ENCODE peak calls at places on chromosome 9, in seven cellular contexts. W is mesendoderm, K is thyroid gland, C is breast epithelium, O is psoas muscle, N is cardiac muscle cell, R is left ventricle myocardium inferior. Q is an unnamed sample. For H3K4me1, the result is how much of the 10 kb centered on the place peaks cover.

GRCh38 chr9:95836072-95836471 is 39.4 kb upstream of the ERCC6L2 start:
- DNase-seq in K (no peak), C (no peak), R (no peak), N (peak), O (no peak), W (no peak), Q (no peak)

GRCh38 chr9:33124716-33125378 is 42.3 kb downstream of the B4GALT1 start:
- DNase-seq in K (no peak), C (no peak), R (no peak), W (no peak), O (no peak), N (no peak), Q (no peak)

GRCh38 chr9:78871452-78872331 is 574.8 kb downstream of the PSAT1 start:
- DNase-seq in N (peak), W (peak), R (no peak), C (no peak), K (no peak), O (no peak), Q (no peak)

GRCh38 chr9:87831159-87831558 is 51.5 kb upstream of the SPATA31E1 start:
- DNase-seq in C (no peak), K (no peak), R (no peak), O (no peak), W (no peak), N (no peak), Q (no peak)

GRCh38 chr9:70411141-70411929 is 3.1 kb downstream of the KLF9 start:
- DNase-seq in K (peak), C (no peak), R (peak), N (peak), O (peak), W (no peak), Q (peak)

GRCh38 chr9:134296301-134297081 is 29.8 kb upstream of the RXRA start:
- DNase-seq in N (no peak), C (no peak), K (no peak), W (no peak), R (peak), O (peak), Q (no peak)

GRCh38 chr9:107883496-107884120 is 394.0 kb upstream of the KLF4 start:
- DNase-seq in C (no peak), N (no peak), R (no peak), W (no peak), K (peak), O (no peak), Q (no peak)

GRCh38 chr9:33198163-33198562 is 31.0 kb upstream of the B4GALT1 start:
- DNase-seq in W (no peak), N (peak), C (no peak), K (no peak), R (peak), O (peak), Q (no peak)

GRCh38 chr9:72856985-72857631 is 95.7 kb downstream of the ALDH1A1 start:
- DNase-seq in O (no peak), C (no peak), N (peak), R (no peak), W (peak), K (peak), Q (no peak)

GRCh38 chr9:88645869-88646204 is 110.9 kb downstream of the NXNL2 start:
- DNase-seq in N (no peak), O (no peak), K (no peak), W (no peak), C (no peak), R (no peak), Q (no peak)

GRCh38 chr9:72274916-72275315 is 90.1 kb downstream of the ZFAND5 start:
- DNase-seq in N (no peak), W (no peak), R (no peak), O (no peak), K (no peak), C (no peak), Q (no peak)

GRCh38 chr9:676780-677458 is 164.6 kb upstream of the DMRT1 start:
- DNase-seq in N (no peak), W (no peak), C (no peak), O (no peak), K (no peak), R (no peak), Q (no peak)

GRCh38 chr9:76585487-76586459 is 126.8 kb downstream of the GCNT1 start:
- DNase-seq in O (no peak), K (no peak), N (no peak), R (no peak), C (no peak), W (no peak), Q (no peak)

GRCh38 chr9:85079374-85079773 is 409.8 kb downstream of the NTRK2 start:
- DNase-seq in W (peak), O (no peak), K (no peak), N (no peak), R (no peak), C (no peak), Q (no peak)

GRCh38 chr9:126532019-126532462 is 81.7 kb upstream of the LMX1B start:
- DNase-seq in R (peak), C (no peak), W (no peak), N (peak), O (no peak), K (no peak), Q (peak)

GRCh38 chr9:88831783-88832407 is 159.4 kb upstream of the S1PR3 start:
- DNase-seq in W (peak), O (no peak), N (no peak), R (no peak), C (no peak), K (no peak), Q (no peak)

GRCh38 chr9:132557768-132558167 is 24.6 kb upstream of the BARHL1 start:
- DNase-seq in W (no peak), O (no peak), C (no peak), R (no peak), N (no peak), K (no peak), Q (no peak)

GRCh38 chr9:13804532-13804931 is 509.4 kb downstream of the NFIB start:
- DNase-seq in N (peak), C (no peak), W (no peak), O (no peak), R (no peak), K (no peak), Q (no peak)

GRCh38 chr9:79687131-79687447 is 115.3 kb downstream of the TLE4 start:
- DNase-seq in R (no peak), N (no peak), O (no peak), K (no peak), W (no peak), C (no peak), Q (no peak)

GRCh38 chr9:122315534-122315933 is 50.9 kb downstream of the MRRF start:
- DNase-seq in K (no peak), O (no peak), N (no peak), C (no peak), R (no peak), W (peak), Q (no peak)

GRCh38 chr9:122332643-122333042 is 38.2 kb upstream of the PTGS1 start:
- DNase-seq in N (no peak), O (no peak), C (no peak), W (no peak), K (no peak), R (no peak), Q (no peak)

GRCh38 chr9:20041717-20042116 is 252.9 kb upstream of the SLC24A2 start:
- DNase-seq in C (no peak), K (peak), W (peak), O (no peak), R (no peak), N (no peak), Q (no peak)

GRCh38 chr9:26169684-26170083 is 491.4 kb upstream of the TUSC1 start:
- DNase-seq in K (no peak), O (no peak), N (no peak), W (peak), R (no peak), C (no peak), Q (no peak)

GRCh38 chr9:34125681-34126206 is 754 bp downstream of the DCAF12 start:
- DNase-seq in O (no peak), W (peak), K (no peak), C (no peak), R (no peak), N (peak), Q (no peak)

GRCh38 chr9:2916382-2916985 is 72.6 kb upstream of the PUM3 start:
- DNase-seq in C (no peak), O (no peak), R (no peak), N (no peak), K (no peak), W (peak), Q (no peak)

GRCh38 chr9:91193658-91194391 is 167.9 kb downstream of the AUH start:
- DNase-seq in O (peak), R (peak), N (peak), K (peak), W (peak), C (peak), Q (peak)

GRCh38 chr9:68577778-68578591 is 37.3 kb upstream of the TMEM252 start:
- DNase-seq in C (no peak), R (no peak), W (no peak), O (no peak), K (no peak), N (no peak), Q (no peak)

GRCh38 chr9:131732636-131733340 is 7.1 kb downstream of the RAPGEF1 start:
- DNase-seq in W (no peak), K (no peak), O (no peak), R (no peak), N (no peak), C (no peak), Q (no peak)

GRCh38 chr9:81599837-81600236 is 89.5 kb downstream of the TLE1 start:
- DNase-seq in N (no peak), K (no peak), W (no peak), O (no peak), C (no peak), R (no peak), Q (no peak)

GRCh38 chr9:125189011-125189360 is 617 bp downstream of the PPP6C start:
- DNase-seq in O (peak), K (peak), W (no peak), N (no peak), C (no peak), R (peak), Q (no peak)

GRCh38 chr9:124353811-124354274 is 61.4 kb downstream of the PSMB7 start:
- DNase-seq in N (peak), C (no peak), K (no peak), R (no peak), O (no peak), W (no peak), Q (no peak)

GRCh38 chr9:35553670-35554543 is 51.2 kb upstream of the TESK1 start:
- DNase-seq in N (peak), C (no peak), K (peak), O (peak), W (peak), R (peak), Q (no peak)

GRCh38 chr9:88782931-88783451 is 208.3 kb upstream of the S1PR3 start:
- DNase-seq in O (no peak), C (no peak), N (no peak), R (no peak), K (no peak), W (no peak), Q (no peak)

GRCh38 chr9:125919565-125919964 is 172.4 kb downstream of the PBX3 start:
- DNase-seq in O (no peak), K (no peak), N (no peak), W (no peak), R (no peak), C (no peak), Q (no peak)

GRCh38 chr9:8867148-8867547 is 1067.6 kb upstream of the DMAC1 start:
- DNase-seq in R (no peak), K (no peak), W (no peak), C (no peak), N (no peak), O (no peak), Q (no peak)

GRCh38 chr9:78828521-78828920 is 531.6 kb downstream of the PSAT1 start:
- DNase-seq in C (no peak), W (no peak), R (no peak), N (no peak), K (no peak), O (no peak), Q (no peak)

GRCh38 chr9:69180670-69181069 is 6.6 kb downstream of the TJP2 start:
- DNase-seq in N (peak), W (peak), K (no peak), C (no peak), R (no peak), O (no peak), Q (no peak)

DNA sequence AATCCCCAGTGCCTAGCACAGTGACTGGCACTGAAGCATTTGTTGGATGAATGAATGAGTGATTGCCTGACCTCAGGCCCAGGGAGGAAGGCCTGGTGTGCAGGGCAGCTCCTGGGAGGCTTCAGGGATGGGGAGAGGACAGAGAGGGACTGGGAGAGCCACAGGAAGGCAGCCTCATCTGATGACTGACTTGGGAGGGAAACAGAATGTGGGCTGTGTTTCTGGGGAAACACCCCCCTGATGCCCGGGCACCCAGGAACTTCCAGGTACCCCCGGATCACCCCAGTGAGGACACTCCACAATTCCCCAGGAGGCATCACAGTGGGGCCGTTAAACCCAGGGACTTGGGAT is 133.6 kb downstream of the C9orf50 start:
- DNase-seq in K (no peak), W (no peak), R (no peak), C (no peak), N (no peak), O (no peak), Q (no peak)
- H3K4me1 ChIP-seq in K (half or more), W (under half), R (half or more), C (under half), N (under half), O (under half), Q (half or more)

GRCh38 chr9:137028013-137028280 is at the start of gene ABCA2:
- DNase-seq in N (peak), C (no peak), O (no peak), W (no peak), K (no peak), R (no peak), Q (no peak)

GRCh38 chr9:137025120-137025966 is 2.7 kb downstream of the ABCA2 start:
- DNase-seq in N (no peak), O (no peak), W (no peak), R (no peak), K (peak), C (no peak), Q (no peak)

GRCh38 chr9:137027369-137028012 is 546 bp downstream of the ABCA2 start:
- DNase-seq in R (no peak), O (no peak), W (no peak), C (no peak), K (peak), N (no peak), Q (no peak)

GRCh38 chr9:137026384-137026783 is 1.7 kb downstream of the ABCA2 start:
- DNase-seq in K (no peak), W (no peak), R (no peak), O (no peak), N (no peak), C (no peak), Q (no peak)

GRCh38 chr9:137026828-137027227 is 1.2 kb downstream of the ABCA2 start:
- DNase-seq in K (peak), W (no peak), C (no peak), N (no peak), R (no peak), O (no peak), Q (no peak)
- H3K4me1 ChIP-seq in K (under half), W (under half), C (under half), N (under half), R (under half), O (under half), Q (under half)

GRCh38 chr9:110114888-110115259 is 93.1 kb downstream of the C9orf152 start:
- DNase-seq in W (peak), R (peak), C (no peak), K (no peak), N (peak), O (no peak), Q (no peak)
- H3K4me1 ChIP-seq in W (under half), R (half or more), C (under half), K (under half), N (under half), O (under half), Q (under half)

GRCh38 chr9:136526625-136527066 is 19.2 kb downstream of the NOTCH1 start:
- DNase-seq in N (no peak), C (no peak), W (peak), O (no peak), R (no peak), K (no peak), Q (no peak)

GRCh38 chr9:136527721-136528710 is 17.8 kb downstream of the NOTCH1 start:
- DNase-seq in N (no peak), C (no peak), K (peak), W (no peak), O (no peak), R (no peak), Q (no peak)

GRCh38 chr9:136528716-136529341 is 17.0 kb downstream of the NOTCH1 start:
- DNase-seq in K (no peak), R (no peak), O (no peak), W (no peak), C (no peak), N (no peak), Q (no peak)

GRCh38 chr9:136525841-136526499 is 19.9 kb downstream of the NOTCH1 start:
- DNase-seq in R (no peak), O (no peak), K (peak), W (no peak), C (no peak), N (no peak), Q (peak)

DNA sequence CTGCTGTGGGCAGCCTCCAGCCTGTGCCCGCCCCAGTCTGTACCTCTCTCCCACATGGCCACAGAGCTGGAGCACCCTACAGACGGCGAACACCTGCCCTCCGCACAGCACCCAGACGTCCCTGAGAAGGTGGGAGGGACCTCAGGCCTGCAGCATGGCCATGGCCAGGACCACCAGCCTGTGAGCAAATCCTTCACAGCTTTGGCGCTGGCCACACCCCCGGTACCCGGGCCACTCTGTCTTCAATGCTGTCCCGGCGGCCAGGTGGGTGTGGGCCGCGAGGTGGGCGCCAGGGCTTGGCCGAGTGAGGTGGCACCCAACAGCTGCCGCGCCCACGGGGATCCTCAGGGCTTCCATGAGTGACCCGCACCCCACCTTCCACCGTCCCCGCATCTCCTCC is 18.7 kb downstream of the NOTCH1 start:
- DNase-seq in O (no peak), W (no peak), R (no peak), K (no peak), N (no peak), C (no peak), Q (no peak)
- H3K4me1 ChIP-seq in O (half or more), W (under half), R (half or more), K (under half), N (under half), C (under half), Q (half or more)